ENCODE peak calls at places on chromosomes 16 and 17, in ten cellular contexts. One of them, this sample, is unnamed.

GRCh38 chr16:57446530-57447141 is 549 bp downstream of the CIAPIN1 start:
- DNase-seq in PC-9: peak
- DNase-seq in prostate gland: no peak
- DNase-seq in GM13976: peak
- DNase-seq in right lobe of liver: no peak
- DNase-seq in HCT116: no peak
- DNase-seq in astrocyte of the spinal cord: peak
- DNase-seq in heart left ventricle: no peak
- DNase-seq in neural crest cell: peak
- DNase-seq in A549: peak
- DNase-seq in this sample: peak

GRCh38 chr17:32446949-32447348 is 2.6 kb downstream of the PSMD11 start:
- DNase-seq in PC-9: no peak
- DNase-seq in prostate gland: no peak
- DNase-seq in GM13976: no peak
- DNase-seq in right lobe of liver: no peak
- DNase-seq in HCT116: no peak
- DNase-seq in astrocyte of the spinal cord: no peak
- DNase-seq in heart left ventricle: no peak
- DNase-seq in neural crest cell: no peak
- DNase-seq in A549: no peak
- DNase-seq in this sample: no peak

GRCh38 chr17:17837966-17838962 is 1.5 kb upstream of the SREBF1 start:
- DNase-seq in PC-9: peak
- DNase-seq in prostate gland: peak
- DNase-seq in GM13976: no peak
- DNase-seq in right lobe of liver: no peak
- DNase-seq in HCT116: peak
- DNase-seq in astrocyte of the spinal cord: peak
- DNase-seq in heart left ventricle: no peak
- DNase-seq in neural crest cell: no peak
- DNase-seq in A549: peak
- DNase-seq in this sample: peak

GRCh38 chr17:15892679-15893332 is 52.1 kb upstream of the ADORA2B start:
- DNase-seq in PC-9: peak
- DNase-seq in prostate gland: peak
- DNase-seq in GM13976: no peak
- DNase-seq in right lobe of liver: no peak
- DNase-seq in HCT116: no peak
- DNase-seq in astrocyte of the spinal cord: peak
- DNase-seq in heart left ventricle: no peak
- DNase-seq in neural crest cell: no peak
- DNase-seq in A549: no peak
- DNase-seq in this sample: peak

GRCh38 chr16:70705056-70705455 is 19.2 kb upstream of the MTSS2 start:
- DNase-seq in PC-9: no peak
- DNase-seq in prostate gland: no peak
- DNase-seq in GM13976: no peak
- DNase-seq in right lobe of liver: no peak
- DNase-seq in HCT116: no peak
- DNase-seq in astrocyte of the spinal cord: no peak
- DNase-seq in heart left ventricle: no peak
- DNase-seq in neural crest cell: no peak
- DNase-seq in A549: no peak
- DNase-seq in this sample: no peak

GRCh38 chr16:2871926-2872325 is 11.1 kb upstream of the FLYWCH2 start:
- DNase-seq in PC-9: no peak
- DNase-seq in prostate gland: no peak
- DNase-seq in GM13976: no peak
- DNase-seq in right lobe of liver: no peak
- DNase-seq in HCT116: no peak
- DNase-seq in astrocyte of the spinal cord: no peak
- DNase-seq in heart left ventricle: no peak
- DNase-seq in neural crest cell: no peak
- DNase-seq in A549: no peak
- DNase-seq in this sample: no peak

GRCh38 chr16:50602531-50603205 is 54.5 kb downstream of the NKD1 start:
- DNase-seq in PC-9: no peak
- DNase-seq in prostate gland: peak
- DNase-seq in GM13976: no peak
- DNase-seq in right lobe of liver: no peak
- DNase-seq in HCT116: no peak
- DNase-seq in astrocyte of the spinal cord: no peak
- DNase-seq in heart left ventricle: peak
- DNase-seq in neural crest cell: no peak
- DNase-seq in A549: no peak
- DNase-seq in this sample: no peak

GRCh38 chr16:48965391-48965790 is 316.2 kb downstream of the CBLN1 start:
- DNase-seq in PC-9: no peak
- DNase-seq in prostate gland: no peak
- DNase-seq in GM13976: no peak
- DNase-seq in right lobe of liver: no peak
- DNase-seq in HCT116: no peak
- DNase-seq in astrocyte of the spinal cord: no peak
- DNase-seq in heart left ventricle: no peak
- DNase-seq in neural crest cell: no peak
- DNase-seq in A549: no peak
- DNase-seq in this sample: no peak

GRCh38 chr17:48471807-48472484 is 41.9 kb upstream of the SKAP1 start:
- DNase-seq in PC-9: no peak
- DNase-seq in prostate gland: no peak
- DNase-seq in GM13976: no peak
- DNase-seq in right lobe of liver: no peak
- DNase-seq in HCT116: no peak
- DNase-seq in astrocyte of the spinal cord: no peak
- DNase-seq in heart left ventricle: no peak
- DNase-seq in neural crest cell: no peak
- DNase-seq in A549: no peak
- DNase-seq in this sample: no peak
- TF ChIP-seq CTCF in PC-9: no peak
- TF ChIP-seq CTCF in prostate gland: no peak
- TF ChIP-seq CTCF in GM13976: no peak
- TF ChIP-seq CTCF in right lobe of liver: no peak
- TF ChIP-seq CTCF in HCT116: peak
- TF ChIP-seq CTCF in astrocyte of the spinal cord: no peak
- TF ChIP-seq CTCF in heart left ventricle: no peak
- TF ChIP-seq CTCF in neural crest cell: no peak
- TF ChIP-seq CTCF in A549: no peak
- TF ChIP-seq CTCF in this sample: no peak

DNA sequence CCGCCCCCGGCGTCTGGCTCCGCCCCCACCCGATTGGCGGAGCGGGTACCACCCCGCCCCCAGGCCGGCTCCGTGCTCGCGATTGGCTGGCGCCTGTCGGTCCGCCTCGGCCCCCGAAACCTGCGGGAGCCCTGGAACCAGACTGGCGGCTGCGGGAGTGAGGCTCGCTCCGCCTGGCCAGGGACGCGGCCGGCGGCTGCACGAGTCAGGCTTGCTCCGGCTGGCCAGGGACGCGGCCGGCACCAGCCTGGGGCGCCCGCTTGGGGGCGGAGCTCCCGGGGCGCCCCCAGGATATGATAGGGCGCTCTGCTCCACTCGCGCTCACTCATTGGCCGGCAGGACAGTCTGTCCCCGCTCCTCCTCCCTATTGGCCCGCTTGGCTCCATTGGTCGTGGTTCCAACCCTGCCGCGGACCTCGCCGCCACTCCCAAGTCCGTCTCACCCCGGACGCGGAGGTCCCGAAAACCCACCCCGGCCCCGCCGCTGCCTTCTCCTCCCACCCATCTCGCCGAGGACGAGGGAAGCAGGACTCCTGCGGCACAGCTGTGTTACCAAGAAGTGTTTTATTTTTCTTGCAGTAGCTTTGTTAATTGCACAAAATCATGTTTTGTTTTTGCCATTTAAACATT is 340 bp upstream of the ROGDI start:
- DNase-seq in PC-9: peak
- DNase-seq in prostate gland: peak
- DNase-seq in GM13976: peak
- DNase-seq in right lobe of liver: peak
- DNase-seq in HCT116: peak
- DNase-seq in astrocyte of the spinal cord: peak
- DNase-seq in heart left ventricle: peak
- DNase-seq in neural crest cell: peak
- DNase-seq in A549: peak
- DNase-seq in this sample: peak
- TF ChIP-seq CTCF in PC-9: peak
- TF ChIP-seq CTCF in prostate gland: peak
- TF ChIP-seq CTCF in GM13976: no peak
- TF ChIP-seq CTCF in right lobe of liver: peak
- TF ChIP-seq CTCF in HCT116: no peak
- TF ChIP-seq CTCF in astrocyte of the spinal cord: no peak
- TF ChIP-seq CTCF in heart left ventricle: no peak
- TF ChIP-seq CTCF in neural crest cell: no peak
- TF ChIP-seq CTCF in A549: no peak
- TF ChIP-seq CTCF in this sample: no peak

GRCh38 chr16:46920402-46921068 is 36.4 kb downstream of the GPT2 start:
- DNase-seq in PC-9: peak
- DNase-seq in prostate gland: peak
- DNase-seq in GM13976: no peak
- DNase-seq in right lobe of liver: no peak
- DNase-seq in HCT116: peak
- DNase-seq in astrocyte of the spinal cord: no peak
- DNase-seq in heart left ventricle: no peak
- DNase-seq in neural crest cell: no peak
- DNase-seq in A549: no peak
- DNase-seq in this sample: peak

GRCh38 chr16:46922239-46922638 is 38.1 kb downstream of the GPT2 start:
- DNase-seq in PC-9: no peak
- DNase-seq in prostate gland: no peak
- DNase-seq in GM13976: no peak
- DNase-seq in right lobe of liver: no peak
- DNase-seq in HCT116: no peak
- DNase-seq in astrocyte of the spinal cord: no peak
- DNase-seq in heart left ventricle: no peak
- DNase-seq in neural crest cell: no peak
- DNase-seq in A549: no peak
- DNase-seq in this sample: no peak

GRCh38 chr16:46918400-46918799 is 34.2 kb downstream of the GPT2 start:
- DNase-seq in PC-9: no peak
- DNase-seq in prostate gland: no peak
- DNase-seq in GM13976: no peak
- DNase-seq in right lobe of liver: no peak
- DNase-seq in HCT116: no peak
- DNase-seq in astrocyte of the spinal cord: no peak
- DNase-seq in heart left ventricle: no peak
- DNase-seq in neural crest cell: no peak
- DNase-seq in A549: no peak
- DNase-seq in this sample: no peak

GRCh38 chr16:46916980-46917379 is 32.8 kb downstream of the GPT2 start:
- DNase-seq in PC-9: no peak
- DNase-seq in prostate gland: no peak
- DNase-seq in GM13976: no peak
- DNase-seq in right lobe of liver: no peak
- DNase-seq in HCT116: peak
- DNase-seq in astrocyte of the spinal cord: no peak
- DNase-seq in heart left ventricle: no peak
- DNase-seq in neural crest cell: no peak
- DNase-seq in A549: peak
- DNase-seq in this sample: no peak

DNA sequence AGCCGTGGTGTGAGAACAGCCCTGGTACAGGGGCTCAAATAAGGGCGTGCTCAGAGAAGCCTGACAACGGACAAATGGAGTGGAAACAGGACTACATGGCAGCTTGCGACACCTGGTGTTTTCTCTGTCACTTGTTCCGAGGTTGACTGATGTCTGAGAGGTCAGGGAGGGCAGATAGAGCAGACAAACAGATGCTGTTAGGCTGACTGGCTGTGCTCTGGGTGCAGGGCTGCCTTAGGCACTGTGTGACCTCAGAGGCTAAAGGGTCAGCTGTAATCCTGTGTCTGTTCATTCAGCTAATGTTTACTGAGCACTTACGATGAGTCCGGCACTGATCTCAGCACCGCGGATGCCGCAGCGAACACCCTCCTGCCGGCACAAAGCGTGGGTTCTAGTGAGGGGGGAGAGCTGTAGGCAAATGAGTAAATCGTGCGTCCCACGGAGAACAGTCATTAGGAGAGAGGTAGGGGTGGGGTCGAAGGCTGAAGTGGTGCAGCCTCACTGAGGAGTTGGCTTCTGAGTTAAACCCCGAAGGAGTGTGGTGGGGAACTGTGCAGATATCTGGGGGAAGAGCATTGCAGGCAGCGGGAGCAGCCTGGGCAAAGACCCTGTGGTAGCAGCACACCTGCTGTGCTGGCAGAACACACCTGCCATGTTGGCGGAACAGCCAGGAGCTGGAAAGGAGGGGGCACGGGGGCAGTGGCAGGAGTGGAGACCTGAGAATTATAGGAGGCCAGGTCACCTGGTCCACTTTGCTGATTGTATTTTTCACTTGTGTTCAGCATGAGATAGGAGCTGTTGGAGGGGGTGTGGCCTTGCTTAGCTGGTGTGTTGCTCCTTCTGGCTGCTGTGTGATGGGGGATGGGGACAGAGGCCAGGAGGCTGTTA is 35.0 kb downstream of the GPT2 start:
- DNase-seq in PC-9: no peak
- DNase-seq in prostate gland: no peak
- DNase-seq in GM13976: peak
- DNase-seq in right lobe of liver: peak
- DNase-seq in HCT116: no peak
- DNase-seq in astrocyte of the spinal cord: no peak
- DNase-seq in heart left ventricle: no peak
- DNase-seq in neural crest cell: peak
- DNase-seq in A549: no peak
- DNase-seq in this sample: no peak
- TF ChIP-seq CTCF in PC-9: no peak
- TF ChIP-seq CTCF in prostate gland: no peak
- TF ChIP-seq CTCF in GM13976: peak
- TF ChIP-seq CTCF in right lobe of liver: peak
- TF ChIP-seq CTCF in HCT116: no peak
- TF ChIP-seq CTCF in astrocyte of the spinal cord: no peak
- TF ChIP-seq CTCF in heart left ventricle: no peak
- TF ChIP-seq CTCF in neural crest cell: peak
- TF ChIP-seq CTCF in A549: no peak
- TF ChIP-seq CTCF in this sample: no peak

GRCh38 chr17:19242323-19242722 is 5.2 kb downstream of the EPN2 start:
- DNase-seq in PC-9: peak
- DNase-seq in prostate gland: no peak
- DNase-seq in GM13976: no peak
- DNase-seq in right lobe of liver: no peak
- DNase-seq in HCT116: peak
- DNase-seq in astrocyte of the spinal cord: no peak
- DNase-seq in heart left ventricle: no peak
- DNase-seq in neural crest cell: no peak
- DNase-seq in A549: no peak
- DNase-seq in this sample: peak

GRCh38 chr17:19242926-19243325 is 5.8 kb downstream of the EPN2 start:
- DNase-seq in PC-9: no peak
- DNase-seq in prostate gland: no peak
- DNase-seq in GM13976: no peak
- DNase-seq in right lobe of liver: no peak
- DNase-seq in HCT116: no peak
- DNase-seq in astrocyte of the spinal cord: no peak
- DNase-seq in heart left ventricle: no peak
- DNase-seq in neural crest cell: no peak
- DNase-seq in A549: no peak
- DNase-seq in this sample: no peak

GRCh38 chr17:19239544-19239943 is 2.4 kb downstream of the EPN2 start:
- DNase-seq in PC-9: no peak
- DNase-seq in prostate gland: no peak
- DNase-seq in GM13976: no peak
- DNase-seq in right lobe of liver: no peak
- DNase-seq in HCT116: no peak
- DNase-seq in astrocyte of the spinal cord: no peak
- DNase-seq in heart left ventricle: no peak
- DNase-seq in neural crest cell: no peak
- DNase-seq in A549: no peak
- DNase-seq in this sample: no peak

GRCh38 chr17:19238167-19238505 is 970 bp downstream of the EPN2 start:
- DNase-seq in PC-9: no peak
- DNase-seq in prostate gland: peak
- DNase-seq in GM13976: peak
- DNase-seq in right lobe of liver: peak
- DNase-seq in HCT116: no peak
- DNase-seq in astrocyte of the spinal cord: no peak
- DNase-seq in heart left ventricle: peak
- DNase-seq in neural crest cell: no peak
- DNase-seq in A549: peak
- DNase-seq in this sample: peak

DNA sequence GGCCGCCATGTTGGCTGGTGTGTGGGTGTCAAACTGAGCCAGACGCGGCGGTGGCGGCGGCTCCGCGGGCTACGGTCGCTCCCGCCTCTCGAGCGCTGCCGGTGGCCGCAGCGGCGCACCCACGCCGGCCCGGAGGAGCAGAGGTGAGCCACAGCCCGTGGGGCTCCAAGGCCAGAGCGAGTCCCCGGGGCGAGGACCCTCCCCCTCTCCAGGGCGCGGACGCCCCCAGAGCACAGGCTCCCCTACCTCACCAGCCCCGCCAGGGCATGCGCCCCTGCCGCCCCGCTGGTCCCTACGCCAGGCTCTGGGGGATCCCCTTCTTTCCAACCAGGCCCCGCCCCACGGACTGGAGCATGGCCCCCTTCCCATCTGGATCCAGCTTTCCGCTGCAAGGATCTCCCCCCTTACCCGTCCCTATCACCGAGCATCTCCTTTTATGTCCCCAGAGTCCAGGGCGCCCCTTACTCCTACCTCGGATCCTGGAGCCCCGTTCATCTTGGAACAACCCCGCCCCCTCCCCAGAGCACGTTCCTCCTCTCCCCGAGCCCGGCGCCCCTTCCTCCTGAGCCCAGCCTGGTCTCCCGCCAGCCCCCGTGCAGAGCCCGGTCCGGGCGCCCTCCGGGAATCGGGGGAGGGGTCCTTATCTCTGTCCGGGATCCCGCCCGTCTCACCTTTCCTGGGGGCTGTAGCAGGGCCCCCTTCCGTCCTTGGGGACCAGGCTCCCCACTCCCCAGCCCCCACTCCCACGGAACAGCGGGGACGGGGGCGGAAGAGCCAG is 412 bp downstream of the EPN2 start:
- DNase-seq in PC-9: no peak
- DNase-seq in prostate gland: peak
- DNase-seq in GM13976: peak
- DNase-seq in right lobe of liver: peak
- DNase-seq in HCT116: no peak
- DNase-seq in astrocyte of the spinal cord: no peak
- DNase-seq in heart left ventricle: peak
- DNase-seq in neural crest cell: no peak
- DNase-seq in A549: peak
- DNase-seq in this sample: peak
- TF ChIP-seq CTCF in PC-9: no peak
- TF ChIP-seq CTCF in prostate gland: peak
- TF ChIP-seq CTCF in GM13976: no peak
- TF ChIP-seq CTCF in right lobe of liver: peak
- TF ChIP-seq CTCF in HCT116: no peak
- TF ChIP-seq CTCF in astrocyte of the spinal cord: no peak
- TF ChIP-seq CTCF in heart left ventricle: no peak
- TF ChIP-seq CTCF in neural crest cell: peak
- TF ChIP-seq CTCF in A549: peak
- TF ChIP-seq CTCF in this sample: no peak